ENCODE peak calls at places on chromosomes 4 and X, in nine cellular contexts. S is MM.1S, I is B cell, V is left lung, G is Caco-2, U is endothelial cell, O is HFF-Myc, T is neural crest cell, H is breast epithelium. M is an unnamed sample.

GRCh38 chr4:159352609-159353008 is 249.7 kb downstream of the RAPGEF2 start:
- DNase-seq in S (no peak), I (no peak), V (no peak), G (no peak), U (no peak), O (no peak), T (no peak), H (no peak), M (no peak)

GRCh38 chrX:27964432-27964831 is 16.8 kb downstream of the DCAF8L1 start:
- DNase-seq in S (no peak), I (no peak), V (no peak), G (no peak), U (no peak), O (no peak), T (no peak), H (no peak), M (no peak)

GRCh38 chr4:39044947-39045734 is 12.9 kb upstream of the TMEM156 start:
- DNase-seq in S (no peak), I (peak; percentile 77), V (no peak), G (peak; percentile 58), U (peak; percentile 55), O (no peak), T (peak; percentile 35), H (no peak), M (no peak)

GRCh38 chr4:76212851-76213414 is 691 bp downstream of the SCARB2 start:
- DNase-seq in S (peak; percentile 73), I (peak; percentile 33), V (no peak), G (no peak), U (no peak), O (no peak), T (no peak), H (no peak), M (no peak)

GRCh38 chr4:3681191-3681590 is 85.0 kb upstream of the ADRA2C start:
- DNase-seq in S (no peak), I (no peak), V (peak; percentile 54), G (no peak), U (no peak), O (no peak), T (no peak), H (no peak), M (no peak)

GRCh38 chr4:11252149-11252548 is 176.5 kb downstream of the HS3ST1 start:
- DNase-seq in S (no peak), I (no peak), V (no peak), G (no peak), U (no peak), O (no peak), T (no peak), H (no peak), M (no peak)

GRCh38 chr4:26022346-26022891 is 108.4 kb downstream of the SMIM20 start:
- DNase-seq in S (no peak), I (no peak), V (no peak), G (peak; percentile 48), U (no peak), O (no peak), T (no peak), H (no peak), M (no peak)

GRCh38 chrX:101957174-101957573 is 25.3 kb upstream of the ZMAT1 start:
- DNase-seq in S (peak; percentile 51), I (no peak), V (no peak), G (no peak), U (no peak), O (no peak), T (no peak), H (no peak), M (no peak)

GRCh38 chr4:176791591-176792347 is 953 bp downstream of the VEGFC start:
- DNase-seq in S (peak; percentile 43), I (no peak), V (peak; percentile 84), G (no peak), U (peak; percentile 43), O (no peak), T (peak; percentile 33), H (no peak), M (peak; percentile 16)

GRCh38 chr4:169305651-169306050 is 34.9 kb upstream of the SH3RF1 start:
- DNase-seq in S (no peak), I (no peak), V (no peak), G (no peak), U (no peak), O (no peak), T (no peak), H (no peak), M (no peak)

GRCh38 chrX:123830309-123830708 is 29.5 kb upstream of the XIAP start:
- DNase-seq in S (no peak), I (peak; percentile 56), V (no peak), G (peak; percentile 45), U (no peak), O (no peak), T (no peak), H (no peak), M (peak; percentile 53)

GRCh38 chr4:94358101-94358500 is 15.5 kb upstream of the HPGDS start:
- DNase-seq in S (no peak), I (no peak), V (no peak), G (no peak), U (no peak), O (no peak), T (no peak), H (no peak), M (no peak)

GRCh38 chr4:94352996-94353395 is 10.4 kb upstream of the HPGDS start:
- DNase-seq in S (no peak), I (no peak), V (no peak), G (no peak), U (no peak), O (no peak), T (no peak), H (no peak), M (no peak)

GRCh38 chr4:94357624-94358023 is 15.0 kb upstream of the HPGDS start:
- DNase-seq in S (no peak), I (no peak), V (no peak), G (no peak), U (no peak), O (no peak), T (no peak), H (no peak), M (no peak)

GRCh38 chr4:94354474-94354896 is 11.8 kb upstream of the HPGDS start:
- DNase-seq in S (no peak), I (no peak), V (no peak), G (no peak), U (peak; percentile 27), O (no peak), T (no peak), H (no peak), M (no peak)

GRCh38 chr4:94356444-94356843 is 13.8 kb upstream of the HPGDS start:
- DNase-seq in S (no peak), I (no peak), V (no peak), G (no peak), U (no peak), O (no peak), T (no peak), H (no peak), M (no peak)
- TF ChIP-seq CTCF in S (no peak), I (no peak), V (no peak), G (no peak), U (no peak), O (no peak), T (no peak), H (no peak), M (no peak)

GRCh38 chrX:119648421-119648775 is 42.2 kb upstream of the NKRF start:
- DNase-seq in S (peak; percentile 21), I (no peak), V (no peak), G (no peak), U (no peak), O (no peak), T (no peak), H (no peak), M (no peak)

GRCh38 chrX:119659522-119659921 is 33.4 kb downstream of the SEPTIN6 start:
- DNase-seq in S (no peak), I (no peak), V (no peak), G (no peak), U (no peak), O (no peak), T (no peak), H (no peak), M (no peak)

GRCh38 chrX:119655125-119655524 is 37.8 kb downstream of the SEPTIN6 start:
- DNase-seq in S (no peak), I (no peak), V (no peak), G (no peak), U (no peak), O (peak; percentile 17), T (no peak), H (no peak), M (peak; percentile 31)

GRCh38 chrX:119654112-119654531 is 38.8 kb downstream of the SEPTIN6 start:
- DNase-seq in S (no peak), I (no peak), V (no peak), G (no peak), U (no peak), O (no peak), T (peak; percentile 1), H (no peak), M (no peak)
- TF ChIP-seq CTCF in S (no peak), I (no peak), V (no peak), G (no peak), U (no peak), O (no peak), T (no peak), H (no peak), M (no peak)

GRCh38 chr4:154545689-154546088 is 4.5 kb downstream of the PLRG1 start:
- DNase-seq in S (no peak), I (no peak), V (no peak), G (no peak), U (no peak), O (no peak), T (no peak), H (no peak), M (no peak)

GRCh38 chr4:154551872-154552686 is 1.9 kb upstream of the PLRG1 start:
- DNase-seq in S (peak; percentile 75), I (peak; percentile 33), V (peak; percentile 75), G (peak; percentile 79), U (peak; percentile 70), O (peak; percentile 44), T (peak; percentile 55), H (peak; percentile 65), M (peak; percentile 57)

DNA sequence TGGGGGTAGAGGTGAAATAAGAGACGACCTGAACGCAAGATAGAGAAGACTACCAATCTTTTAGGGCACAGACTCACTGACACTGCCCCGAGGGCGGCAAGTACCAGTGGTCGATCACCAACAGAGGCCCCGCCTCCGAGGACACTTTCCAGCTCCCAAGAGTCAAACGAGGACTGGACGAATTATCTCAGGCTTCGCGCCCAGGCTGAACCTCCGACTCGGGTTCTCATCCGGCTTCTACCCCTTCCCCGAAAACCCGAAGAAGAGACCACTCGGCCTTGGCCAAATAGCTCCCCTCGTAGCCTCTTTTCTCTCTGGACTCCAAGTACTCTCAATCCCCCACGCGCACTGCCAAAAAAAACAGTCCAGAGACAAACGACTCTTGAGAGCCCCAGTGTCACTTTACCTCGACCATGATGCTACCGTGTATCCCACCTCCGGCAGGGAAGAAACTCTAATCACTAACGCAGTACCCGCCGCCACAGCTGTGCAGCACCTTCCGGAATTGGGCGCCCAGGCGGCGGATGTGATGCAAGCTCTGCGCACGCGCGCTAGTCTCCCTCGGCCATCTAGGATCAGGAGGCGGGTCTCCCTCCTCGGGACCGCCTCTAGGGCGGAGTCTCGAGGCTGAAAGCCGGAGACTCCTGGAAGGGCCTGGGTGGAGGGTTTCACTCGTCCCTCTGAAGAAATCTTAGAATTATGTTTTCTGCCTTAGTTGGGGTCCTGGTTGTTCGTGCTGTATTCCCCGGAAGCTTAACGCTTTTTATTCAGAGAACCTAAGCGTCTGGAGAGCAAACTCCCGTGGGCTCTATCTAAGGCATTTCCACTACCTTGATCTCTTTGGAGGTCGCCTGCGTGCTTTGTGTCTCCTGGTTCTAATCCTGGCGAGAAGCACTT is at the start of gene PLRG1:
- DNase-seq in S (peak; percentile 96), I (peak; percentile 85), V (peak; percentile 99), G (peak; percentile 95), U (peak; percentile 97), O (peak; percentile 82), T (peak; percentile 92), H (peak; percentile 95), M (peak; percentile 93)
- TF ChIP-seq CTCF in S (no peak), I (no peak), V (peak; percentile 52), G (no peak), U (no peak), O (no peak), T (peak; percentile 50), H (peak; percentile 41), M (no peak)

GRCh38 chrX:120015145-120016067 is 62.1 kb downstream of the RHOXF2B start:
- DNase-seq in S (peak; percentile 23), I (peak; percentile 34), V (no peak), G (peak; percentile 59), U (peak; percentile 3), O (no peak), T (no peak), H (no peak), M (no peak)
- TF ChIP-seq CTCF in S (no peak), I (no peak), V (no peak), G (no peak), U (no peak), O (no peak), T (no peak), H (peak; percentile 14), M (no peak)